ENCODE peak calls at places on chromosome 17, in five cellular contexts. N is dorsolateral prefrontal cortex, U is astrocyte, F is brain microvascular endothelial cell, G is astrocyte of the spinal cord. L is an unnamed sample.

GRCh38 chr17:76307299-76307965 is 644 bp downstream of the QRICH2 start:
- DNase-seq in N (no peak), U (no peak), F (no peak), G (no peak), L (no peak)

GRCh38 chr17:2856727-2857126 is 60.5 kb downstream of the RAP1GAP2 start:
- DNase-seq in N (no peak), U (no peak), F (no peak), G (no peak), L (no peak)

GRCh38 chr17:45371414-45372324 is 54.8 kb upstream of the MAP3K14 start:
- DNase-seq in N (peak; percentile 73), U (peak; percentile 95), F (peak; percentile 94), G (peak; percentile 98), L (peak; percentile 99)

GRCh38 chr17:18959071-18959844 is 7.3 kb downstream of the SLC5A10 start:
- DNase-seq in N (no peak), U (no peak), F (peak; percentile 23), G (peak; percentile 26), L (no peak)

GRCh38 chr17:66834919-66835454 is at the start of gene CACNG5:
- DNase-seq in N (no peak), U (no peak), F (no peak), G (no peak), L (no peak)

GRCh38 chr17:16872836-16873653 is 98.9 kb downstream of the TNFRSF13B start:
- DNase-seq in N (no peak), U (no peak), F (no peak), G (no peak), L (peak; percentile 5)

GRCh38 chr17:77189148-77189547 is 48.4 kb downstream of the SEC14L1 start:
- DNase-seq in N (no peak), U (no peak), F (no peak), G (no peak), L (no peak)

GRCh38 chr17:45700171-45701090 is 83.7 kb upstream of the CRHR1 start:
- DNase-seq in N (no peak), U (no peak), F (no peak), G (no peak), L (no peak)

GRCh38 chr17:28493467-28493866 is 12.7 kb upstream of the FOXN1 start:
- DNase-seq in N (no peak), U (no peak), F (peak; percentile 24), G (no peak), L (no peak)

GRCh38 chr17:50917418-50917743 is 51.2 kb upstream of the TOB1 start:
- DNase-seq in N (peak; percentile 69), U (no peak), F (no peak), G (no peak), L (no peak)

GRCh38 chr17:51764387-51764971 is 394.0 kb downstream of the CA10 start:
- DNase-seq in N (peak; percentile 58), U (peak; percentile 22), F (peak; percentile 35), G (peak; percentile 46), L (peak; percentile 55)

GRCh38 chr17:39929657-39930407 is 2.3 kb downstream of the LRRC3C start:
- DNase-seq in N (no peak), U (peak; percentile 89), F (peak; percentile 63), G (peak; percentile 83), L (peak; percentile 75)

GRCh38 chr17:74981318-74981978 is 6.0 kb upstream of the CDR2L start:
- DNase-seq in N (no peak), U (peak; percentile 14), F (no peak), G (no peak), L (no peak)

GRCh38 chr17:43949777-43950176 is 4.0 kb downstream of the PYY start:
- DNase-seq in N (no peak), U (no peak), F (no peak), G (no peak), L (no peak)

GRCh38 chr17:76371656-76372628 is 12.5 kb upstream of the SPHK1 start:
- DNase-seq in N (no peak), U (peak; percentile 100), F (peak; percentile 99), G (peak; percentile 97), L (peak; percentile 89)

GRCh38 chr17:1367351-1367745 is 32.7 kb downstream of the YWHAE start:
- DNase-seq in N (no peak), U (peak; percentile 63), F (no peak), G (peak; percentile 37), L (no peak)

GRCh38 chr17:75159196-75160031 is 5.1 kb upstream of the JPT1 start:
- DNase-seq in N (no peak), U (peak; percentile 65), F (peak; percentile 78), G (peak; percentile 64), L (no peak)

GRCh38 chr17:36743130-36743529 is 141.7 kb downstream of the MRM1 start:
- DNase-seq in N (no peak), U (no peak), F (no peak), G (no peak), L (no peak)

GRCh38 chr17:38544175-38544838 is 61.4 kb downstream of the SRCIN1 start:
- DNase-seq in N (no peak), U (no peak), F (no peak), G (no peak), L (no peak)

GRCh38 chr17:80348551-80349436 is 66.2 kb upstream of the ENDOV start:
- DNase-seq in N (no peak), U (no peak), F (no peak), G (no peak), L (peak; percentile 14)

GRCh38 chr17:50785942-50786570 is 18.7 kb upstream of the ANKRD40CL start:
- DNase-seq in N (no peak), U (peak; percentile 53), F (no peak), G (peak; percentile 57), L (no peak)

GRCh38 chr17:65220732-65221131 is 83.6 kb downstream of the RGS9 start:
- DNase-seq in N (no peak), U (peak; percentile 30), F (no peak), G (no peak), L (no peak)

GRCh38 chr17:79902146-79902791 is 63.0 kb upstream of the CBX4 start:
- DNase-seq in N (no peak), U (no peak), F (no peak), G (no peak), L (no peak)

GRCh38 chr17:66397486-66397885 is 95.1 kb downstream of the PRKCA start:
- DNase-seq in N (no peak), U (no peak), F (no peak), G (no peak), L (no peak)

GRCh38 chr17:71869833-71870545 is 250.8 kb upstream of the SOX9 start:
- DNase-seq in N (no peak), U (no peak), F (no peak), G (no peak), L (no peak)

GRCh38 chr17:82937411-82938371 is 97.9 kb upstream of the ZNF750 start:
- DNase-seq in N (peak; percentile 30), U (no peak), F (no peak), G (no peak), L (no peak)

GRCh38 chr17:43399839-43400328 is 1.1 kb downstream of the ARL4D start:
- DNase-seq in N (no peak), U (no peak), F (no peak), G (no peak), L (no peak)

GRCh38 chr17:29546834-29547233 is 20.0 kb downstream of the ABHD15 start:
- DNase-seq in N (no peak), U (no peak), F (no peak), G (no peak), L (no peak)

GRCh38 chr17:40906613-40907012 is 21.6 kb upstream of the KRT20 start:
- DNase-seq in N (no peak), U (no peak), F (no peak), G (no peak), L (no peak)

GRCh38 chr17:14301761-14302401 is 1.0 kb downstream of the HS3ST3B1 start:
- DNase-seq in N (no peak), U (no peak), F (peak; percentile 46), G (peak; percentile 61), L (peak; percentile 62)

GRCh38 chr17:5703736-5704135 is 119.4 kb upstream of the NLRP1 start:
- DNase-seq in N (no peak), U (no peak), F (no peak), G (no peak), L (peak; percentile 2)

GRCh38 chr17:29836643-29837042 is 93.4 kb downstream of the SSH2 start:
- DNase-seq in N (no peak), U (peak; percentile 46), F (no peak), G (no peak), L (no peak)

GRCh38 chr17:76179496-76180467 is 38.7 kb upstream of the FOXJ1 start:
- DNase-seq in N (no peak), U (no peak), F (no peak), G (no peak), L (no peak)

GRCh38 chr17:31554930-31555329 is 163.5 kb downstream of the RAB11FIP4 start:
- DNase-seq in N (no peak), U (no peak), F (no peak), G (no peak), L (no peak)

GRCh38 chr17:75604034-75604695 is 16.6 kb downstream of the MYO15B start:
- DNase-seq in N (no peak), U (no peak), F (no peak), G (no peak), L (no peak)

GRCh38 chr17:8138366-8138671 is 13.9 kb downstream of the PER1 start:
- DNase-seq in N (no peak), U (no peak), F (no peak), G (no peak), L (no peak)
- H3K4me3 ChIP-seq in N (peak overlapping the region; percentile 54), U (peak overlapping the region; percentile 54), F (peak overlapping the region; percentile 47), G (peak overlapping the region; percentile 39), L (peak overlapping the region; percentile 32)

GRCh38 chr17:21463779-21464407 is 87.7 kb downstream of the KCNJ12 start:
- DNase-seq in N (no peak), U (no peak), F (no peak), G (no peak), L (no peak)

GRCh38 chr17:21466550-21466949 is 90.4 kb downstream of the KCNJ12 start:
- DNase-seq in N (no peak), U (no peak), F (no peak), G (no peak), L (no peak)

GRCh38 chr17:21462259-21462658 is 86.1 kb downstream of the KCNJ12 start:
- DNase-seq in N (no peak), U (no peak), F (no peak), G (no peak), L (no peak)

GRCh38 chr17:21463204-21463661 is 87.1 kb downstream of the KCNJ12 start:
- DNase-seq in N (no peak), U (no peak), F (no peak), G (no peak), L (no peak)

GRCh38 chr17:21464611-21465021 is 88.5 kb downstream of the KCNJ12 start:
- DNase-seq in N (no peak), U (no peak), F (no peak), G (no peak), L (no peak)
- H3K4me3 ChIP-seq in N (no peak overlapping the region), U (no peak overlapping the region), F (no peak overlapping the region), G (no peak overlapping the region), L (no peak overlapping the region)

DNA sequence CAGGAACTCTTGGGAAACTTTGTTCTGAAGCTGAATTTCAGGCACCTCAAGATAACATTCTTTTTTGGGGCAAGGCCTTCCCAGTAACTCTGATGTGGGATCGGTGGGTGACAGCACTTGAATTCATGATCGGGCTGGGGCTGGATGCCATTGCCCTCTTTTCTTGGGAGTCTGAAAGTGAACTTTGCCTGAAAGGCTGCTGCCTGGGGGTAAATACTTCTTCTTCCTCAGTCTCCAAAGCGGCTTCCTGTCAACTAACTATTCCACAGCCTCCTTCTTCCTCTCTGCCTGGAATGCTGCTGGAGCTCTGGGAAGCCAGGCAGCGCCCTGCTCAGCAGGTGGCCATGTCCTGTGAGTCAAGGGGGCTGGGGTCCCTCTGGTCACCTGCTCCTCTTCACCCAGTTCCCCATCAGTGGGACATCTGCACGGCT is 79.5 kb downstream of the WIPI1 start:
- DNase-seq in N (no peak), U (no peak), F (no peak), G (no peak), L (no peak)
- H3K4me3 ChIP-seq in N (peak overlapping the region; percentile 4), U (no peak overlapping the region), F (no peak overlapping the region), G (no peak overlapping the region), L (no peak overlapping the region)

GRCh38 chr17:62705116-62705515 is 77.6 kb downstream of the MRC2 start:
- DNase-seq in N (no peak), U (no peak), F (no peak), G (no peak), L (no peak)
- H3K4me3 ChIP-seq in N (peak overlapping the region; percentile 73), U (peak overlapping the region; percentile 55), F (peak overlapping the region; percentile 65), G (peak overlapping the region; percentile 59), L (no peak overlapping the region)

L was measured in SJSA1.